ENCODE peak calls at places on chromosomes 4 and X, in four cellular contexts. Y, K, C and X are unnamed samples.

GRCh38 chrX:1528186-1528883 is 8.7 kb downstream of the P2RY8 start:
- DNase-seq in K (no peak), Y (no peak), C (no peak), X (no peak)

GRCh38 chrX:148290041-148290440 is 210.4 kb upstream of the AFF2 start:
- DNase-seq in Y (no peak), K (no peak), C (no peak), X (no peak)

GRCh38 chr4:3715251-3716033 is 50.7 kb upstream of the ADRA2C start:
- DNase-seq in K (no peak), Y (peak; percentile 59), C (no peak), X (no peak)

GRCh38 chr4:184347251-184348239 is 126.8 kb downstream of the IRF2 start:
- DNase-seq in K (peak; percentile 35), C (no peak), Y (no peak), X (peak; percentile 49)

GRCh38 chr4:184343400-184344177 is 125.9 kb upstream of the ENPP6 start:
- DNase-seq in K (peak; percentile 85), Y (peak; percentile 79), C (peak; percentile 31), X (peak; percentile 77)

GRCh38 chr4:15291133-15291532 is 136.7 kb upstream of the C1QTNF7 start:
- DNase-seq in K (no peak), C (no peak), Y (no peak), X (no peak)

GRCh38 chr4:63717384-63717783 is 691.9 kb downstream of the TECRL start:
- DNase-seq in Y (no peak), K (no peak), C (no peak), X (no peak)

GRCh38 chr4:53309321-53310020 is 56.4 kb downstream of the SCFD2 start:
- DNase-seq in C (no peak), K (no peak), Y (no peak), X (no peak)

GRCh38 chrX:37454537-37455285 is 105.5 kb downstream of the PRRG1 start:
- DNase-seq in K (no peak), C (no peak), Y (no peak), X (no peak)

GRCh38 chrX:22237479-22237878 is 35.2 kb upstream of the CBLL2 start:
- DNase-seq in K (no peak), C (no peak), Y (no peak), X (no peak)

GRCh38 chr4:42608551-42608950 is 48.4 kb downstream of the ATP8A1 start:
- DNase-seq in K (no peak), Y (no peak), C (no peak), X (no peak)

GRCh38 chrX:30876367-30876766 is 12.7 kb downstream of the TAB3 start:
- DNase-seq in K (no peak), Y (no peak), C (no peak), X (no peak)

GRCh38 chrX:3638280-3638873 is 75.1 kb downstream of the PRKX start:
- DNase-seq in C (no peak), K (peak; percentile 22), Y (no peak), X (peak; percentile 16)

GRCh38 chrX:24145340-24146186 is 4.0 kb upstream of the ZFX start:
- DNase-seq in K (no peak), Y (no peak), C (peak; percentile 14), X (no peak)

GRCh38 chr4:1661695-1662094 is 22.4 kb downstream of the FAM53A start:
- DNase-seq in K (no peak), Y (no peak), C (no peak), X (no peak)

GRCh38 chr4:183348706-183349659 is 26.8 kb upstream of the CLDN24 start:
- DNase-seq in C (peak; percentile 93), K (no peak), Y (no peak), X (no peak)

GRCh38 chrX:71098302-71098701 is 2.7 kb downstream of the FOXO4 start:
- DNase-seq in K (peak; percentile 83), Y (peak; percentile 82), C (no peak), X (peak; percentile 61)

GRCh38 chrX:12987340-12987739 is 12.4 kb downstream of the TMSB4X start:
- DNase-seq in K (no peak), Y (no peak), C (no peak), X (no peak)

GRCh38 chrX:25017667-25018247 is 2.0 kb upstream of the ARX start:
- DNase-seq in C (no peak), Y (no peak), K (peak; percentile 59), X (peak; percentile 52)

GRCh38 chrX:38142598-38142997 is 78.1 kb downstream of the SRPX start:
- DNase-seq in C (no peak), Y (no peak), K (peak; percentile 16), X (no peak)

GRCh38 chrX:107324493-107325310 is 118.3 kb downstream of the DNAAF6 start:
- DNase-seq in K (peak; percentile 50), Y (no peak), C (no peak), X (no peak)

GRCh38 chrX:97367149-97367548 is 483.4 kb downstream of the RPA4 start:
- DNase-seq in C (peak; percentile 1), Y (no peak), K (no peak), X (no peak)

GRCh38 chr4:87018751-87019150 is 83.9 kb downstream of the AFF1 start:
- DNase-seq in Y (no peak), C (no peak), K (no peak), X (no peak)

GRCh38 chr4:161937151-161937550 is 226.6 kb downstream of the FSTL5 start:
- DNase-seq in C (no peak), Y (no peak), K (no peak), X (no peak)

GRCh38 chr4:3871881-3872833 is 106.0 kb downstream of the ADRA2C start:
- DNase-seq in Y (peak; percentile 73), C (no peak), K (no peak), X (peak; percentile 36)

GRCh38 chrX:113059714-113060113 is 219.1 kb upstream of the AMOT start:
- DNase-seq in K (no peak), C (no peak), Y (no peak), X (no peak)

DNA sequence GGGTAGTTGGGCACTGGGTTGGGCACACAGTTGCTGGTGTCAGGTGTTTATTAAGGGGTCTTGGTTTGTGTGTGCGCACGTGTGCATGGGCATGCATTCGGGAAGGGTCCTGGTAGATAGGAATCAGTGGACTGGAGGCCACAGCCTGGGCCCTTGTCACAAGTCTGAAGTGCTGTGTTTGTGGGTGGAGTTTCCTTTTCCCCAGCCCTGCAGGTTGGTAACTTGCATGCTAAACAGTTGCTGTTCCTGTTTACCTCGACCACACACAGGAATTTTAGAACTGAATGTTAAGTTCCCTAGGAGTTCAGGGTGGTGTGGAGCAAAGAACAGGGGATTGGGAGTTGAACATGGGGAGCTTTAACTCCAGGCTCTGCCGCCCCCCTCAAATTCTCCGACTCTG is 48.8 kb downstream of the STARD8 start:
- DNase-seq in Y (no peak), C (no peak), K (no peak), X (no peak)
- H3K4me3 ChIP-seq in Y (no peak overlapping the region), C (no peak overlapping the region), K (no peak overlapping the region), X (peak overlapping the region; percentile 85)

DNA sequence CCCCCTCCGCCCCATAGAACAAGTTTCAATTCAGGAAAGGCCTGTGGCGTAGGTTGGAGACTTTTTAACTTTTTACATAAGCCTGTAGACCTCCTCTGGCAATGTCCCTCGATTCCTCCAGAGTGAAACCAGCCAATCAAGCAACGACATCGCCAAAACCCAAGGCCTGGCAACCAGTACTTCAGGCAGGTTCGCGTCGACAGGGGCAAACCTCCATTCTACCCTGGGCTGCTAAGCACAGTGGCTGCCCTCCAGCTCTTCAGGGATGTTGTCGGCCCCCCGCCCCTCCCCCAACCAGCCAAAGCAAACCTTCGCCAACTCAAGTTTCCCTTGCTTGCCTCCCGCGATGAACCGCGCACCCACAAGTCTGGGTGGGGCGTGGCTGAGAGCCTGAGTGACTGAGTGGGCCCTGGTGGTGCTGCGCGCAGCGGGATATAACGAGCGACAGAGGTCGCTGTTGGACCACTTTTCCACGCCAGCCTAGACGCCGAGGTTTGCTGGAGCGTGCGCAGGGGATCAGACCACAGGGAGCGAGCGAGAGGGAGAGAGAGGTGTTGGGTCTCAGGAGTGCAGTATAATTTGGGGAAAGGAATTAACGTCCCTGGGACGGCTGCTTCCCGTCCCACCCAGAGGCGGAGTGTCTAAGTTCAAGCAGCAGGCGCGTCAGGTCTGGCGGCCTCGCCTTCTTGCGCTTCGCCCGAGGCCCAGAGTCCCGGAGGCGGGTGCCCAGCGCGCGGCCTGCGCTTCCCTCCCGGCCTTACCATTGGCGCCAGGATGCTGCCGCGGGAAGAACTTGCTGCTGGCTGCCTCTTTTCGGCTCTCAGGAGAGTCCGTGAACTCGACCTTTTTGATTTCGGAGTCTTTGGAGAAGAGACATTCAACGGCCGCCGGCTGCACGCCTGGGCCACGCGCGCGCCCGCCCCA is 9.0 kb upstream of the PITX2 start:
- DNase-seq in K (peak; percentile 87), Y (peak; percentile 84), C (peak; percentile 16), X (peak; percentile 86)
- H3K36me3 ChIP-seq in K (no peaks in the 10 kb centered on the region), Y (no peaks in the 10 kb centered on the region), C (no peaks in the 10 kb centered on the region), X (no peaks in the 10 kb centered on the region)

GRCh38 chr4:107838763-107839162 is 14.0 kb downstream of the SGMS2 start:
- DNase-seq in Y (no peak), K (no peak), C (no peak), X (no peak)
- H3K4me3 ChIP-seq in Y (no peak overlapping the region), K (no peak overlapping the region), C (no peak overlapping the region), X (no peak overlapping the region)

GRCh38 chr4:47852121-47852520 is 14.3 kb upstream of the CORIN start:
- DNase-seq in K (peak; percentile 22), Y (no peak), C (no peak), X (no peak)

GRCh38 chr4:47855350-47855749 is 17.5 kb upstream of the CORIN start:
- DNase-seq in Y (no peak), K (no peak), C (peak; percentile 81), X (no peak)

DNA sequence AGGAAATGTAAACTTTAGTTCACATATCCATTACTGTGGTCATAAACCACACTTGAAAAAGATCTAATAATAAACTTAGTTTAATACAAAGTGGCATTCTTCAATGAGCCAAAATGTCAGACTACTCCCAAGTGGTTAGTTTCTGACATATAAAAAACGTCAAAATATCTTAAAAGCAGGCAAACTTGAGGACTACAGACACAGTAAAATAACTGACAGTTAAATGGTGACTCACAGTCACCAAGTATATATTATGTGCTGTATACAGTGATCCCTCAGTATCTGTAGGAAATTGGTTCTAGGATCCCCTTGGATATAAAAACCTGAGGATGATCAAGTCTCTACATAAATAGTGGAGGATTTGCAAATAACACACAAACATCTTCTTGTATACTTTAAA is 11.6 kb upstream of the CORIN start:
- DNase-seq in K (no peak), Y (no peak), C (no peak), X (no peak)
- H3K36me3 ChIP-seq in K (no peaks in the 10 kb centered on the region), Y (no peaks in the 10 kb centered on the region), C (no peaks in the 10 kb centered on the region), X (peaks cover 2% of the 10 kb centered on the region)

DNA sequence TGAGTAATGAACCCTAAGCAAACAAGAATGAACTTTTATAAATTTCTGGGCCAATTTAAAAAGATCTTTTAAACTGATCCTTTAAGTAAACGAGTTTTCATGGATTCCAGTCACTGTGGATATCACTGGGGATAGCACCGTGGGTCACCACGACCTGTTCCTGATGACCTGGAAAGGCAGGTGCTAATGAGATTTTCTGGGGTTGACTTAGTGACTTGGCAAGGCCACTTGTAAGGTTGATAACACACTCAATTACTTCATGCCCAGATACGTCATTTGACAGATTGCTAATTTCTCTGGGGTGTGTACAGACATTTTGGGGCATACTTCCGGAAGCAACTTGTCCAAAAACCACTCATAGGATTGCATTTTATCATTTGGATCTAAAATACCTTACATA is 24.5 kb downstream of the PDLIM3 start:
- DNase-seq in Y (no peak), C (no peak), K (no peak), X (no peak)
- H3K4me3 ChIP-seq in Y (no peak overlapping the region), C (no peak overlapping the region), K (no peak overlapping the region), X (no peak overlapping the region)

GRCh38 chr4:2688281-2688680 is 67.9 kb downstream of the TNIP2 start:
- DNase-seq in Y (peak; percentile 26), C (no peak), K (no peak), X (no peak)
- H3K36me3 ChIP-seq in Y (peaks cover 5% of the 10 kb centered on the region), C (peaks cover 21% of the 10 kb centered on the region), K (no peaks in the 10 kb centered on the region), X (peaks cover 3% of the 10 kb centered on the region)